ENCODE peak calls at places on chromosomes 2 and 18, in eight cellular contexts. Y is NCI-H2171; D is LoVo; F is fibroblast of lung; L is coronary artery; I is stimulated activated CD4-positive, alpha-beta T cell treated with anti-CD3 and anti-CD28 coated beads, Interleukin-2, amount 100 ng/mL, for 48 hours; T is activated CD4-positive, alpha-beta T cell treated with anti-CD3 and anti-CD28 coated beads for 36 hours; H is transverse colon. O is an unnamed sample.

GRCh38 chr2:240820014-240820606 is at the start of gene KIF1A:
- DNase-seq in Y (peak; percentile 68), D (no peak), F (no peak), L (no peak), I (no peak), T (peak; percentile 44), H (no peak), O (no peak)

GRCh38 chr2:56195563-56195962 is 11.8 kb downstream of the CCDC85A start:
- DNase-seq in Y (no peak), D (no peak), F (peak; percentile 50), L (no peak), I (no peak), T (no peak), H (no peak), O (no peak)

GRCh38 chr18:48948112-48949050 is 2.4 kb downstream of the SMAD7 start:
- DNase-seq in Y (no peak), D (peak; percentile 68), F (peak; percentile 83), L (peak; percentile 75), I (peak; percentile 19), T (peak; percentile 67), H (peak; percentile 70), O (peak; percentile 75)

GRCh38 chr18:22378672-22379282 is 38.9 kb downstream of the CTAGE1 start:
- DNase-seq in Y (no peak), D (peak; percentile 57), F (peak; percentile 20), L (no peak), I (no peak), T (peak; percentile 6), H (peak; percentile 50), O (peak; percentile 41)

GRCh38 chr18:8224576-8224975 is 384.7 kb upstream of the RAB12 start:
- DNase-seq in Y (no peak), D (no peak), F (peak; percentile 21), L (no peak), I (no peak), T (no peak), H (no peak), O (no peak)

GRCh38 chr2:159030674-159031380 is 62.4 kb downstream of the TANC1 start:
- DNase-seq in Y (no peak), D (peak; percentile 34), F (peak; percentile 90), L (no peak), I (no peak), T (no peak), H (peak; percentile 45), O (peak; percentile 91)

GRCh38 chr2:113181491-113182051 is 7.8 kb downstream of the PSD4 start:
- DNase-seq in Y (no peak), D (no peak), F (no peak), L (no peak), I (no peak), T (no peak), H (no peak), O (no peak)

GRCh38 chr2:160993543-160994090 is 166.6 kb upstream of the TANK start:
- DNase-seq in Y (no peak), D (no peak), F (no peak), L (no peak), I (no peak), T (no peak), H (no peak), O (peak; percentile 76)

GRCh38 chr2:20593072-20594034 is 57.5 kb downstream of the HS1BP3 start:
- DNase-seq in Y (no peak), D (no peak), F (peak; percentile 93), L (peak; percentile 87), I (no peak), T (no peak), H (peak; percentile 30), O (peak; percentile 95)

GRCh38 chr2:204503869-204504268 is 41.4 kb upstream of the PARD3B start:
- DNase-seq in Y (no peak), D (no peak), F (peak; percentile 30), L (no peak), I (no peak), T (no peak), H (no peak), O (peak; percentile 21)

GRCh38 chr2:152054593-152054992 is 44.3 kb downstream of the CACNB4 start:
- DNase-seq in Y (no peak), D (peak; percentile 57), F (peak; percentile 95), L (no peak), I (no peak), T (no peak), H (no peak), O (no peak)

GRCh38 chr2:26613241-26614204 is 27.6 kb downstream of the CIB4 start:
- DNase-seq in Y (no peak), D (no peak), F (no peak), L (peak; percentile 68), I (no peak), T (no peak), H (no peak), O (peak; percentile 28)

GRCh38 chr2:100673691-100674485 is 111.1 kb downstream of the PDCL3 start:
- DNase-seq in Y (no peak), D (no peak), F (no peak), L (peak; percentile 60), I (no peak), T (no peak), H (no peak), O (no peak)

GRCh38 chr2:215536476-215536875 is 100.6 kb upstream of the FN1 start:
- DNase-seq in Y (no peak), D (no peak), F (peak; percentile 41), L (no peak), I (no peak), T (no peak), H (no peak), O (no peak)

GRCh38 chr2:241584446-241584845 is 25.9 kb downstream of the BOK start:
- DNase-seq in Y (no peak), D (peak; percentile 7), F (peak; percentile 82), L (no peak), I (no peak), T (no peak), H (no peak), O (no peak)

GRCh38 chr2:101983486-101983885 is 8.3 kb upstream of the IL1R2 start:
- DNase-seq in Y (no peak), D (no peak), F (peak; percentile 73), L (no peak), I (no peak), T (no peak), H (no peak), O (peak; percentile 47)

GRCh38 chr18:688322-688721 is 24.1 kb downstream of the ENOSF1 start:
- DNase-seq in Y (no peak), D (no peak), F (no peak), L (no peak), I (no peak), T (no peak), H (no peak), O (no peak)

GRCh38 chr2:207683438-207683837 is 28.0 kb upstream of the CCNYL1 start:
- DNase-seq in Y (no peak), D (no peak), F (no peak), L (no peak), I (no peak), T (no peak), H (no peak), O (no peak)

GRCh38 chr2:126790987-126791780 is 107.5 kb upstream of the TEX51 start:
- DNase-seq in Y (no peak), D (no peak), F (no peak), L (peak; percentile 29), I (no peak), T (no peak), H (no peak), O (no peak)

GRCh38 chr2:204574473-204574872 is 29.2 kb downstream of the PARD3B start:
- DNase-seq in Y (no peak), D (no peak), F (no peak), L (no peak), I (no peak), T (no peak), H (no peak), O (peak; percentile 4)

GRCh38 chr18:21955757-21956652 is 213.4 kb upstream of the GATA6 start:
- DNase-seq in Y (peak; percentile 34), D (peak; percentile 66), F (peak; percentile 39), L (no peak), I (peak; percentile 82), T (peak; percentile 88), H (peak; percentile 85), O (peak; percentile 82)

GRCh38 chr2:129469389-129469788 is 510.1 kb upstream of the RAB6C start:
- DNase-seq in Y (no peak), D (no peak), F (no peak), L (no peak), I (no peak), T (no peak), H (no peak), O (no peak)

GRCh38 chr2:181627545-181627944 is 29.4 kb downstream of the CERKL start:
- DNase-seq in Y (no peak), D (no peak), F (no peak), L (no peak), I (no peak), T (no peak), H (no peak), O (no peak)

GRCh38 chr2:102632380-102633175 is 13.2 kb downstream of the SLC9A2 start:
- DNase-seq in Y (no peak), D (no peak), F (no peak), L (no peak), I (no peak), T (no peak), H (no peak), O (no peak)

GRCh38 chr18:68098655-68099054 is 582.1 kb upstream of the DSEL start:
- DNase-seq in Y (no peak), D (no peak), F (no peak), L (no peak), I (no peak), T (no peak), H (no peak), O (no peak)

GRCh38 chr2:149076863-149077412 is 38.4 kb downstream of the LYPD6B start:
- DNase-seq in Y (no peak), D (no peak), F (peak; percentile 34), L (no peak), I (no peak), T (no peak), H (no peak), O (peak; percentile 55)

GRCh38 chr18:30177056-30177455 is 865.5 kb downstream of the DSC3 start:
- DNase-seq in Y (no peak), D (no peak), F (peak; percentile 89), L (no peak), I (no peak), T (no peak), H (no peak), O (peak; percentile 25)

GRCh38 chr18:69715322-69715721 is 232.4 kb downstream of the CD226 start:
- DNase-seq in Y (no peak), D (no peak), F (peak; percentile 10), L (no peak), I (no peak), T (no peak), H (no peak), O (no peak)

O was measured in cardiac muscle cell.